ENCODE peak calls at places on chromosomes 7 and 10, in ten cellular contexts. M, J, B, N, X, Z, D, K, A and C are unnamed samples.
A peak's percentile ranks its signal among the peaks of the same experiment; 100 is the strongest.

GRCh38 chr7:80722596-80723141 is 84.2 kb downstream of the CD36 start:
- DNase-seq in K (no peak), M (no peak), Z (peak; percentile 99), X (no peak), N (peak; percentile 67), B (peak; percentile 99), D (peak; percentile 100), A (peak; percentile 100), J (no peak), C (peak; percentile 55)

GRCh38 chr7:148481965-148482626 is 108.5 kb upstream of the C7orf33 start:
- DNase-seq in M (peak; percentile 11), X (no peak), D (no peak), B (no peak), N (no peak), K (no peak), A (no peak), Z (no peak), J (no peak), C (no peak)

GRCh38 chr7:150335101-150335773 is 6.2 kb downstream of the RARRES2 start:
- DNase-seq in X (no peak), N (peak; percentile 76), A (peak; percentile 89), K (no peak), B (peak; percentile 5), D (peak; percentile 33), Z (peak; percentile 83), J (no peak), M (no peak), C (no peak)

GRCh38 chr10:118047363-118047719 is 600 bp upstream of the RAB11FIP2 start:
- DNase-seq in J (no peak), D (no peak), A (no peak), M (no peak), Z (no peak), N (peak; percentile 25), X (no peak), B (no peak), K (no peak), C (no peak)

GRCh38 chr10:621500-621899 is 68.0 kb downstream of the DIP2C start:
- DNase-seq in Z (no peak), X (no peak), M (no peak), A (no peak), N (no peak), K (no peak), J (no peak), B (no peak), D (no peak), C (no peak)

GRCh38 chr10:69215405-69216176 is 4.5 kb upstream of the HKDC1 start:
- DNase-seq in A (no peak), D (no peak), K (no peak), Z (no peak), J (peak; percentile 53), X (no peak), B (no peak), M (no peak), N (no peak), C (no peak)

GRCh38 chr10:11798862-11799735 is 24.1 kb upstream of the PROSER2 start:
- DNase-seq in Z (no peak), M (no peak), B (no peak), J (no peak), X (no peak), N (no peak), A (no peak), D (no peak), K (no peak), C (no peak)

GRCh38 chr7:71574153-71574894 is 442.4 kb downstream of the GALNT17 start:
- DNase-seq in N (no peak), J (no peak), X (no peak), M (no peak), D (no peak), B (no peak), Z (no peak), A (no peak), K (no peak), C (no peak)

GRCh38 chr10:3749597-3750351 is 35.2 kb downstream of the KLF6 start:
- DNase-seq in D (peak; percentile 89), M (peak; percentile 31), J (no peak), A (peak; percentile 90), X (peak; percentile 29), K (no peak), B (no peak), Z (peak; percentile 72), N (peak; percentile 80), C (no peak)

GRCh38 chr10:79345241-79346011 is 1.8 kb upstream of the PPIF start:
- DNase-seq in A (no peak), J (no peak), M (no peak), D (no peak), X (no peak), B (no peak), Z (no peak), K (no peak), N (no peak), C (no peak)

GRCh38 chr7:151432658-151433521 is 7.1 kb downstream of the CRYGN start:
- DNase-seq in B (no peak), D (no peak), X (peak; percentile 71), Z (no peak), M (no peak), K (peak; percentile 38), N (no peak), A (no peak), J (peak; percentile 88), C (no peak)

GRCh38 chr7:134996097-134996550 is 9.8 kb downstream of the AGBL3 start:
- DNase-seq in K (no peak), J (peak; percentile 46), N (peak; percentile 30), D (no peak), Z (no peak), A (peak; percentile 29), M (no peak), X (peak; percentile 49), B (no peak), C (no peak)

GRCh38 chr10:90742189-90742588 is 115.7 kb downstream of the HTR7 start:
- DNase-seq in A (peak; percentile 0), Z (no peak), M (no peak), J (no peak), X (no peak), K (no peak), B (no peak), D (peak; percentile 78), N (no peak), C (no peak)
- TF ChIP-seq CTCF in A (no peak), Z (no peak), M (no peak), J (no peak), X (no peak), K (no peak), B (no peak), D (no peak), N (no peak), C (no peak)

DNA sequence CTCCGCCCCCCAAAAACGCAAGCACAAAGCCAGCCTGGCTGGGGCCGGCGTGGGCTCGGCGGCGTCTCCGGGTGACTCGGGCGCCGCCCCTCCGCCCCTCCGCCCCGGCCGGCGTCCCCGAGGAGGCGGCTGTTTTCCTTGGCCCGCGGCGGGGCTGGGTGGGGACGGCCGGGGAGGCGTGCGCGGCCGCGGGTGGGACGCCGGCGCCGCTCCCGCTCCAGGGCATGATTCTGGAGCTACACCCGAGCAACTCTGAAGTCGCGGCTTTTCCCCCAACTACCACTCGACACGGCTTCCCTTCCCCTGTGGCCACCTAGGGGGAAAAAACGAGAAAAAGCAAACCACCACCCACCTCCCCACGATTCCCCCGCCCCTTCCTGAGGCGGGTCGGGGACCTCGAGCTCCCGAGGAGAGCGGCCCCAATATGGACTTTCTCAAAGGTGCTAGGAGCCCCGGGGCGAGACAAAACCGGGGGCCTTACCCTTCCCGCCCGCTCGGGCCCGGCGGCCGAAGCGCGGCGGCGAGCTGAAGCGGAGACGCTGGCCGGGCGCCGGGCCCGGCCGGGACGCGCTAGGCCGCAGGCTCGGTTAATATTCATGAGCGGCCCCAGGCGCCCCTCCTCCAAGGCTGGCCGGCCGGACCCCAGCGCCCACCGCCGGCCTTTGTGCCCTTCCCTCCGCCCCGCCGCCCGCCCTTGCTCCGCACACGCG is 856 bp downstream of the ARHGAP21 start:
- DNase-seq in D (peak; percentile 50), X (peak; percentile 73), K (peak; percentile 39), N (peak; percentile 34), M (peak; percentile 71), A (peak; percentile 40), J (peak; percentile 58), Z (no peak), B (no peak), C (no peak)
- TF ChIP-seq CTCF in D (no peak), X (no peak), K (no peak), N (no peak), M (no peak), A (no peak), J (no peak), Z (peak; percentile 1), B (no peak), C (no peak)

DNA sequence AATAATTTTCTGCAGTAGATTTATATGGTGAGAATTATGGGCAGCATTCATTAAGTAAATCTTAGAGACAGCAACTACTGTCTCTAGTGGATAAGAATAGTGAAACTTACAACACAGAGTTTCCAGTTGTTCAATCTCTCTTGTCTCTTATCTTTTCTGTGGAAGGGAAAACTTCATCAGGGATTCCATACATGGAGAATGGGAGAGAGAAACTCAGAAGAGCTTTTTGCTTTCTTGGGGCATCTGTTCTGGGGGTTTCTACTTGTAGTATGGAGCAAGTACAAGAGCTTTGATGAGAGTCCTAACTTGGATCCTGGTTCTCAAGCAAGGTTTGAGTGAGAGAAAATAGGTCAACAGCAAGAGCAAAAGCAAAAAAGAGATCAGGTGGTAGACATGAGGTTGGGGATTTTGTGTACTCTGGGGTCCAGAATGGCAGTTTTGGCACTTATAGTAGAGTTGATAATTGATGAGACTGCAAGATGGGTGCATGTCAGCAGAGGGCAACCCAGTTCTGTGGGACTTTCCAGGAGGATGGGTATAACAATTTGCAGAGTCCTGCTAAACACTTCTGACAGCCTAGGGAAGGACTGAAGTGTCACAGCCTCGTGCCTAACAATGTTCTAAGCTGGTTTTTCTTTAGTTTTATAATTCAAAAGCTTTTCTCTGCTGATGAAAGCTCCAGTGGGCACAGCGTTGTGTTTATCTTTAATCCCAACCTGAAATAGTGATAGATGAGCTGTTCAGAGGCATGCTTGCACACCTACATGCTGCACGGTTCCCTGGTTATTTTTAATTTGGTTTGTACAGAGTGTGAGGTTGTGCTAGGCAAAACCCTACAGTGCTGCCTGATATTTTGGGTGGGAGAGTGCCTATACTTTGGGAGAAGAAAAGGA is 32.0 kb upstream of the STRIP2 start:
- DNase-seq in N (no peak), X (peak; percentile 31), M (no peak), Z (no peak), B (no peak), D (peak; percentile 5), K (no peak), A (no peak), J (peak; percentile 56), C (no peak)
- TF ChIP-seq CTCF in N (no peak), X (peak; percentile 27), M (no peak), Z (no peak), B (no peak), D (peak; percentile 4), K (no peak), A (no peak), J (no peak), C (no peak)

DNA sequence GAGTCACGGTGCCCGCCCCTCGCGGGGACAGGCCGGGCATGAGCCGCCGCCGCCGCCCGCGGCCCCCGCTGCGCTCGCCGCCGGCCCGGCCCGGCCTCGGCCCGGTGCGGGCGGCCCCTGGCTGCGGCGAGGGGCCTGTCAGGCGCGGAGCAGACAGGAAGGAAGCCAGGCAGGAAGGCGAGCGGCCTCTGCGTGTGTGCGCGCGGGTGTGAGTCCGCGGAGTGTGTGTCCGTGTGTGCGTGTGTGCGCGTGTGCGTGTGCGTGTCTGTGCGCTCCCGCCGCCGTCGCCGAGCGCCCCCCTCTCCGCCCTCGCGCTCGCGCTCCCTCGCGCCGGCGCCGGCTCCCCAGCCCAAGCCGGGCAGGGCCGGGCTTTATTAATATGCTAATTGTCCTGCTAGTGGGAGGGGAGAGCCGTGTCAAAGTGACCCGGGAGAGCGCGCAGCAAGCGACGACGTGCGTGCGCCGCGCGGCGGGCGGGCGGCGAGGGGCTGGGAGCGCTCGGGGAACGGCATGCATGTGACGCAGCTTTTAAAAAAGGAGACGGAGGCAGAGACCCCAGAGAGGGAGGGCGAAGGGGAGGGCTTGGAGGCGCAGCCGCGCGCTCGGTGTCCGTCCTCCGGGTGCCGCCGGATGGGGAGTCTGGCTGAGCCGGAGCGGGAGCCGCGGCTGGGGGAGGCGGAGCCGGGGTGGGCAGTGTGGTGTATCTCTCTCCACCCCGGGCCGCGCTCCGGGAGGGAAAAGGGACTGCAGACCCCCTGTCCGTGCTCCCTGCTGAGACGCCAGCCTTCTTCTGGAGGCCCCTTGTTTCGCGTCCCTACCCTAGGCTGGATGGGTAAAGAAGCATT is at the start of gene LDB1:
- DNase-seq in M (peak; percentile 80), N (peak; percentile 81), X (peak; percentile 87), Z (peak; percentile 53), B (no peak), A (peak; percentile 77), K (peak; percentile 62), J (peak; percentile 72), D (peak; percentile 62), C (no peak)
- TF ChIP-seq CTCF in M (no peak), N (peak; percentile 14), X (no peak), Z (no peak), B (no peak), A (no peak), K (no peak), J (no peak), D (no peak), C (no peak)